ENCODE peak calls at places on chromosome 1, in eight cellular contexts. One of them, this sample, is unnamed. For H3K27me3, the result is how much of the 10 kb centered on the place peaks cover.

GRCh38 chr1:101592861-101593260 is 356.0 kb downstream of the S1PR1 start:
- DNase-seq in upper lobe of right lung: no peak
- DNase-seq in neural progenitor cell: no peak
- DNase-seq in ovary: no peak
- DNase-seq in IMR-90: peak
- DNase-seq in CD4-positive, alpha-beta memory T cell: no peak
- DNase-seq in esophagus squamous epithelium: no peak
- DNase-seq in tibial artery: no peak
- DNase-seq in this sample: no peak

GRCh38 chr1:29490204-29490934 is 254.0 kb downstream of the PTPRU start:
- DNase-seq in ovary: no peak
- DNase-seq in neural progenitor cell: no peak
- DNase-seq in esophagus squamous epithelium: no peak
- DNase-seq in upper lobe of right lung: no peak
- DNase-seq in tibial artery: no peak
- DNase-seq in IMR-90: no peak
- DNase-seq in CD4-positive, alpha-beta memory T cell: no peak
- DNase-seq in this sample: no peak

GRCh38 chr1:109048335-109048734 is 6.4 kb upstream of the WDR47 start:
- DNase-seq in upper lobe of right lung: no peak
- DNase-seq in ovary: no peak
- DNase-seq in neural progenitor cell: no peak
- DNase-seq in IMR-90: no peak
- DNase-seq in esophagus squamous epithelium: no peak
- DNase-seq in tibial artery: no peak
- DNase-seq in CD4-positive, alpha-beta memory T cell: no peak
- DNase-seq in this sample: no peak

GRCh38 chr1:112605633-112606327 is 13.2 kb downstream of the ST7L start:
- DNase-seq in esophagus squamous epithelium: no peak
- DNase-seq in CD4-positive, alpha-beta memory T cell: no peak
- DNase-seq in upper lobe of right lung: no peak
- DNase-seq in tibial artery: no peak
- DNase-seq in ovary: no peak
- DNase-seq in IMR-90: no peak
- DNase-seq in neural progenitor cell: no peak
- DNase-seq in this sample: no peak

GRCh38 chr1:202016717-202017384 is 6.5 kb downstream of the ELF3 start:
- DNase-seq in neural progenitor cell: no peak
- DNase-seq in tibial artery: no peak
- DNase-seq in IMR-90: no peak
- DNase-seq in ovary: no peak
- DNase-seq in CD4-positive, alpha-beta memory T cell: no peak
- DNase-seq in upper lobe of right lung: no peak
- DNase-seq in esophagus squamous epithelium: no peak
- DNase-seq in this sample: no peak

GRCh38 chr1:207619833-207620572 is 24.9 kb upstream of the CR1L start:
- DNase-seq in ovary: no peak
- DNase-seq in IMR-90: peak
- DNase-seq in esophagus squamous epithelium: no peak
- DNase-seq in upper lobe of right lung: no peak
- DNase-seq in CD4-positive, alpha-beta memory T cell: peak
- DNase-seq in neural progenitor cell: peak
- DNase-seq in tibial artery: no peak
- DNase-seq in this sample: peak

GRCh38 chr1:199954701-199955100 is 72.8 kb upstream of the NR5A2 start:
- DNase-seq in ovary: no peak
- DNase-seq in IMR-90: no peak
- DNase-seq in neural progenitor cell: peak
- DNase-seq in CD4-positive, alpha-beta memory T cell: no peak
- DNase-seq in upper lobe of right lung: no peak
- DNase-seq in esophagus squamous epithelium: no peak
- DNase-seq in tibial artery: no peak
- DNase-seq in this sample: peak

GRCh38 chr1:59364012-59364411 is 67.1 kb downstream of the FGGY start:
- DNase-seq in neural progenitor cell: no peak
- DNase-seq in tibial artery: no peak
- DNase-seq in ovary: no peak
- DNase-seq in esophagus squamous epithelium: no peak
- DNase-seq in IMR-90: no peak
- DNase-seq in CD4-positive, alpha-beta memory T cell: no peak
- DNase-seq in upper lobe of right lung: no peak
- DNase-seq in this sample: no peak

GRCh38 chr1:200231787-200232222 is 178.0 kb downstream of the ZNF281 start:
- DNase-seq in esophagus squamous epithelium: no peak
- DNase-seq in IMR-90: peak
- DNase-seq in neural progenitor cell: no peak
- DNase-seq in CD4-positive, alpha-beta memory T cell: no peak
- DNase-seq in upper lobe of right lung: no peak
- DNase-seq in tibial artery: no peak
- DNase-seq in ovary: no peak
- DNase-seq in this sample: no peak

GRCh38 chr1:156803086-156803851 is 13.4 kb downstream of the SH2D2A start:
- DNase-seq in IMR-90: no peak
- DNase-seq in CD4-positive, alpha-beta memory T cell: no peak
- DNase-seq in tibial artery: no peak
- DNase-seq in ovary: no peak
- DNase-seq in upper lobe of right lung: no peak
- DNase-seq in neural progenitor cell: no peak
- DNase-seq in esophagus squamous epithelium: no peak
- DNase-seq in this sample: no peak

GRCh38 chr1:52697795-52698674 is at the start of gene COA7:
- DNase-seq in tibial artery: peak
- DNase-seq in IMR-90: peak
- DNase-seq in CD4-positive, alpha-beta memory T cell: peak
- DNase-seq in upper lobe of right lung: peak
- DNase-seq in esophagus squamous epithelium: no peak
- DNase-seq in neural progenitor cell: peak
- DNase-seq in ovary: peak
- DNase-seq in this sample: peak

GRCh38 chr1:110480356-110481096 is 29.6 kb downstream of the PROK1 start:
- DNase-seq in neural progenitor cell: no peak
- DNase-seq in tibial artery: no peak
- DNase-seq in esophagus squamous epithelium: no peak
- DNase-seq in ovary: no peak
- DNase-seq in upper lobe of right lung: no peak
- DNase-seq in IMR-90: no peak
- DNase-seq in CD4-positive, alpha-beta memory T cell: no peak
- DNase-seq in this sample: no peak

GRCh38 chr1:105608713-105609112 is 1447.8 kb upstream of the PRMT6 start:
- DNase-seq in esophagus squamous epithelium: no peak
- DNase-seq in CD4-positive, alpha-beta memory T cell: no peak
- DNase-seq in neural progenitor cell: no peak
- DNase-seq in ovary: no peak
- DNase-seq in IMR-90: no peak
- DNase-seq in upper lobe of right lung: no peak
- DNase-seq in tibial artery: no peak
- DNase-seq in this sample: no peak

GRCh38 chr1:151813271-151813977 is 8.2 kb upstream of the LINGO4 start:
- DNase-seq in esophagus squamous epithelium: no peak
- DNase-seq in IMR-90: no peak
- DNase-seq in neural progenitor cell: no peak
- DNase-seq in tibial artery: no peak
- DNase-seq in upper lobe of right lung: peak
- DNase-seq in ovary: no peak
- DNase-seq in CD4-positive, alpha-beta memory T cell: no peak
- DNase-seq in this sample: no peak

GRCh38 chr1:214261206-214262123 is 19.5 kb upstream of the SMYD2 start:
- DNase-seq in ovary: peak
- DNase-seq in neural progenitor cell: peak
- DNase-seq in upper lobe of right lung: peak
- DNase-seq in IMR-90: peak
- DNase-seq in esophagus squamous epithelium: no peak
- DNase-seq in CD4-positive, alpha-beta memory T cell: peak
- DNase-seq in tibial artery: peak
- DNase-seq in this sample: peak

GRCh38 chr1:181630398-181630797 is 147.1 kb downstream of the CACNA1E start:
- DNase-seq in ovary: no peak
- DNase-seq in tibial artery: no peak
- DNase-seq in upper lobe of right lung: no peak
- DNase-seq in CD4-positive, alpha-beta memory T cell: no peak
- DNase-seq in esophagus squamous epithelium: no peak
- DNase-seq in IMR-90: no peak
- DNase-seq in neural progenitor cell: no peak
- DNase-seq in this sample: no peak

GRCh38 chr1:229556551-229556950 is 2.0 kb downstream of the ABCB10 start:
- DNase-seq in IMR-90: no peak
- DNase-seq in tibial artery: no peak
- DNase-seq in ovary: no peak
- DNase-seq in esophagus squamous epithelium: no peak
- DNase-seq in upper lobe of right lung: no peak
- DNase-seq in CD4-positive, alpha-beta memory T cell: no peak
- DNase-seq in neural progenitor cell: no peak
- DNase-seq in this sample: no peak

GRCh38 chr1:183905497-183905896 is 100.6 kb downstream of the RGL1 start:
- DNase-seq in ovary: no peak
- DNase-seq in IMR-90: no peak
- DNase-seq in tibial artery: no peak
- DNase-seq in neural progenitor cell: no peak
- DNase-seq in esophagus squamous epithelium: no peak
- DNase-seq in CD4-positive, alpha-beta memory T cell: no peak
- DNase-seq in upper lobe of right lung: no peak
- DNase-seq in this sample: no peak

GRCh38 chr1:89999628-90000027 is 4.7 kb downstream of the ZNF326 start:
- DNase-seq in upper lobe of right lung: no peak
- DNase-seq in tibial artery: no peak
- DNase-seq in ovary: no peak
- DNase-seq in CD4-positive, alpha-beta memory T cell: no peak
- DNase-seq in neural progenitor cell: no peak
- DNase-seq in IMR-90: no peak
- DNase-seq in esophagus squamous epithelium: no peak
- DNase-seq in this sample: no peak
- H3K4me3 ChIP-seq in upper lobe of right lung: no peak
- H3K4me3 ChIP-seq in tibial artery: no peak
- H3K4me3 ChIP-seq in ovary: no peak
- H3K4me3 ChIP-seq in CD4-positive, alpha-beta memory T cell: no peak
- H3K4me3 ChIP-seq in neural progenitor cell: no peak
- H3K4me3 ChIP-seq in IMR-90: no peak
- H3K4me3 ChIP-seq in esophagus squamous epithelium: no peak
- H3K4me3 ChIP-seq in this sample: no peak

GRCh38 chr1:205440121-205440475 is 15.7 kb downstream of the BLACAT1 start:
- DNase-seq in esophagus squamous epithelium: no peak
- DNase-seq in tibial artery: no peak
- DNase-seq in IMR-90: no peak
- DNase-seq in CD4-positive, alpha-beta memory T cell: no peak
- DNase-seq in ovary: no peak
- DNase-seq in neural progenitor cell: no peak
- DNase-seq in upper lobe of right lung: no peak
- DNase-seq in this sample: no peak
- H3K27me3 ChIP-seq in esophagus squamous epithelium: under half
- H3K27me3 ChIP-seq in tibial artery: under half
- H3K27me3 ChIP-seq in IMR-90: half or more
- H3K27me3 ChIP-seq in CD4-positive, alpha-beta memory T cell: under half
- H3K27me3 ChIP-seq in ovary: under half
- H3K27me3 ChIP-seq in neural progenitor cell: under half
- H3K27me3 ChIP-seq in upper lobe of right lung: under half
- H3K27me3 ChIP-seq in this sample: under half

GRCh38 chr1:24321712-24322635 is 2.8 kb downstream of the GRHL3 start:
- DNase-seq in upper lobe of right lung: peak
- DNase-seq in esophagus squamous epithelium: no peak
- DNase-seq in neural progenitor cell: peak
- DNase-seq in ovary: peak
- DNase-seq in tibial artery: peak
- DNase-seq in CD4-positive, alpha-beta memory T cell: peak
- DNase-seq in IMR-90: peak
- DNase-seq in this sample: peak
- H3K4me3 ChIP-seq in upper lobe of right lung: peak
- H3K4me3 ChIP-seq in esophagus squamous epithelium: peak
- H3K4me3 ChIP-seq in neural progenitor cell: peak
- H3K4me3 ChIP-seq in ovary: peak
- H3K4me3 ChIP-seq in tibial artery: peak
- H3K4me3 ChIP-seq in CD4-positive, alpha-beta memory T cell: peak
- H3K4me3 ChIP-seq in IMR-90: peak
- H3K4me3 ChIP-seq in this sample: peak

DNA sequence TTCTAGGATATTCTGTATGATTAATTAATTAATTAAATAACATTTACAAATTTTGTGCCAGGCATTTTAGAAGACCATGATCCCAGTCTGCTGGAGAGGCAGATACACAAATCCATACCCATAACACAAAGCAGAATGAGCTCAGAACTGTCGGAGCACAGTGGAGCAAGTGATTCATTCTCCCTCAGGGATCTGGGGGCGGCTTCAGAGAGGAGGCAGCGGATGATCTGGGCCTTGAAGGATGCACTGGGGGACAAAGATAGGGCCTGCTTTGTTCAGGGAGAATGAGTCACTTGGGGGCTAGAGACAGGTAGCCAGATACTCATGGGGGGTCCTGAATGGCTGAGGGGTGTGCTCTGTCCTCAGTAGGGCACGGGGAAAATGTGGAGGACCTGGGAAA is 50.9 kb upstream of the TRABD2B start:
- DNase-seq in IMR-90: peak
- DNase-seq in CD4-positive, alpha-beta memory T cell: no peak
- DNase-seq in neural progenitor cell: no peak
- DNase-seq in tibial artery: peak
- DNase-seq in ovary: no peak
- DNase-seq in esophagus squamous epithelium: no peak
- DNase-seq in upper lobe of right lung: no peak
- DNase-seq in this sample: no peak
- H3K27me3 ChIP-seq in IMR-90: under half
- H3K27me3 ChIP-seq in CD4-positive, alpha-beta memory T cell: under half
- H3K27me3 ChIP-seq in neural progenitor cell: under half
- H3K27me3 ChIP-seq in tibial artery: under half
- H3K27me3 ChIP-seq in ovary: under half
- H3K27me3 ChIP-seq in esophagus squamous epithelium: under half
- H3K27me3 ChIP-seq in upper lobe of right lung: under half
- H3K27me3 ChIP-seq in this sample: under half

DNA sequence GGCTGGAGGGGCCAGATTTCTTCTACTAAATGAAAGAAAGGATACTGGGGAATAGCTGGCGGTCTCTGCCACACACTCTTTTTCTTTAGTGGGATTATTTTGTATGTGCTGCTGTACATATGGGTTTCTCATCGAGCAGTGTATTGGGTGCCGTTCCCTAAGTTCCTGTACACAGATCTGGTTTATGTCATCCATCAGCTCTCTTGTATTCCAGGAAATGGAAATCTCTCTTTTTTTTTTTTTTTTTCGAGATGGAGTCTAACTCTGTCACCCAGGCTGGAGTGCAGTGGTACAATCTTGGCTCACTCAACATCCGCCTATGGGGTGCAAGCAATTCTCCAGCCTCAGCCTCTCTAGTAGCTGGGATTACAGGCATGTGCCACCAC is 27.0 kb upstream of the NID1 start:
- DNase-seq in IMR-90: no peak
- DNase-seq in ovary: no peak
- DNase-seq in neural progenitor cell: no peak
- DNase-seq in esophagus squamous epithelium: no peak
- DNase-seq in CD4-positive, alpha-beta memory T cell: no peak
- DNase-seq in tibial artery: no peak
- DNase-seq in upper lobe of right lung: no peak
- DNase-seq in this sample: no peak
- H3K4me3 ChIP-seq in IMR-90: no peak
- H3K4me3 ChIP-seq in ovary: no peak
- H3K4me3 ChIP-seq in neural progenitor cell: no peak
- H3K4me3 ChIP-seq in esophagus squamous epithelium: no peak
- H3K4me3 ChIP-seq in CD4-positive, alpha-beta memory T cell: no peak
- H3K4me3 ChIP-seq in tibial artery: no peak
- H3K4me3 ChIP-seq in upper lobe of right lung: no peak
- H3K4me3 ChIP-seq in this sample: no peak

DNA sequence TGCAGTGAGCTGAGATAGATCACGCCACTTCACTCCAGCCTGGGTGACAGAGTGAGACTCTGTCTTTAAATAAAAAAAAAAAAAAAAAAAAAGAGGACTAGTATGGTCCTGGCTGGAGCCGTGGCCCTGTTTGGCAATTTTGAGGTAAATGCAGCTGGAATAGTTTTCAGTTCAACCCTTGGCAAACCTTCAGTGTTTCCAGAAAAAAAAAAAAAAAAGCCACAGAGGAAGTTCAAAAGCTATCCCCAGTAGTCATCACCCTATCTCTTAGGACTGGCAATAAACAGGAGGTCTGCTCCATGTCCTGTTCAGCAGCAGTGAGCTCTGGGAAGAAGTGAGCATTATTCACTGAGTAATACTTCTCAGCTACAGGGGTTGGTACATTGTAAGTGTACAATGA is 56.8 kb upstream of the ERRFI1 start:
- DNase-seq in upper lobe of right lung: no peak
- DNase-seq in ovary: peak
- DNase-seq in neural progenitor cell: no peak
- DNase-seq in tibial artery: no peak
- DNase-seq in IMR-90: peak
- DNase-seq in esophagus squamous epithelium: no peak
- DNase-seq in CD4-positive, alpha-beta memory T cell: no peak
- DNase-seq in this sample: no peak
- H3K27me3 ChIP-seq in upper lobe of right lung: under half
- H3K27me3 ChIP-seq in ovary: under half
- H3K27me3 ChIP-seq in neural progenitor cell: under half
- H3K27me3 ChIP-seq in tibial artery: under half
- H3K27me3 ChIP-seq in IMR-90: under half
- H3K27me3 ChIP-seq in esophagus squamous epithelium: under half
- H3K27me3 ChIP-seq in CD4-positive, alpha-beta memory T cell: under half
- H3K27me3 ChIP-seq in this sample: under half

This sample was measured in pancreas.